ENCODE peak calls at places on chromosomes 16 and 17, in five cellular contexts. P is bronchial epithelial cell, J is tibial nerve, E is left ventricle myocardium inferior, U is esophagus squamous epithelium. K is an unnamed sample.

GRCh38 chr16:52812945-52813556 is 239.6 kb downstream of the CHD9NB start:
- DNase-seq in P (peak; percentile 75), J (no peak), E (no peak), U (no peak), K (no peak)

GRCh38 chr16:10314811-10315210 is 71.0 kb upstream of the ATF7IP2 start:
- DNase-seq in P (peak; percentile 40), J (no peak), E (no peak), U (no peak), K (no peak)

GRCh38 chr17:51540151-51540550 is 279.8 kb downstream of the UTP18 start:
- DNase-seq in P (no peak), J (no peak), E (no peak), U (no peak), K (no peak)

GRCh38 chr16:66682271-66682670 is 14.3 kb downstream of the CMTM4 start:
- DNase-seq in P (no peak), J (no peak), E (no peak), U (no peak), K (no peak)

GRCh38 chr17:921161-921560 is 58.4 kb downstream of the NXN start:
- DNase-seq in P (peak; percentile 77), J (no peak), E (no peak), U (no peak), K (no peak)

GRCh38 chr17:80751460-80752368 is 207.1 kb downstream of the RPTOR start:
- DNase-seq in P (no peak), J (no peak), E (no peak), U (no peak), K (no peak)

GRCh38 chr16:88529596-88529995 is 40.6 kb upstream of the ZC3H18 start:
- DNase-seq in P (no peak), J (no peak), E (no peak), U (no peak), K (no peak)

GRCh38 chr17:13393841-13394710 is 207.7 kb downstream of the HS3ST3A1 start:
- DNase-seq in P (peak; percentile 83), J (no peak), E (no peak), U (no peak), K (no peak)

GRCh38 chr17:4331614-4332013 is 34.9 kb downstream of the UBE2G1 start:
- DNase-seq in P (no peak), J (no peak), E (no peak), U (no peak), K (no peak)

GRCh38 chr16:4904108-4904941 is 32.6 kb downstream of the PPL start:
- DNase-seq in P (no peak), J (no peak), E (no peak), U (no peak), K (no peak)

GRCh38 chr16:16867994-16868393 is 489.1 kb downstream of the NPIPA7 start:
- DNase-seq in P (no peak), J (no peak), E (no peak), U (no peak), K (no peak)

GRCh38 chr17:13228225-13228624 is 210.4 kb upstream of the ELAC2 start:
- DNase-seq in P (no peak), J (no peak), E (no peak), U (no peak), K (no peak)

GRCh38 chr17:32520737-32521399 is 34.1 kb downstream of the CDK5R1 start:
- DNase-seq in P (no peak), J (no peak), E (no peak), U (no peak), K (no peak)

GRCh38 chr16:30984669-30985400 is at the start of gene HSD3B7:
- DNase-seq in P (peak; percentile 50), J (peak; percentile 95), E (peak; percentile 88), U (peak; percentile 24), K (peak; percentile 97)

GRCh38 chr17:54864636-54865420 is 35.8 kb upstream of the TOM1L1 start:
- DNase-seq in P (no peak), J (no peak), E (no peak), U (no peak), K (no peak)

GRCh38 chr17:67132366-67132765 is 88.0 kb downstream of the CACNG1 start:
- DNase-seq in P (no peak), J (no peak), E (no peak), U (no peak), K (no peak)

GRCh38 chr17:39197380-39198185 is at the start of gene CACNB1:
- DNase-seq in P (peak; percentile 37), J (peak; percentile 64), E (peak; percentile 82), U (no peak), K (peak; percentile 96)

GRCh38 chr17:8443756-8444155 is 8.1 kb downstream of the NDEL1 start:
- DNase-seq in P (no peak), J (no peak), E (no peak), U (no peak), K (no peak)

GRCh38 chr17:46983782-46984181 is 4.7 kb upstream of the RPRML start:
- DNase-seq in P (no peak), J (no peak), E (no peak), U (no peak), K (no peak)

GRCh38 chr16:74997042-74997491 is 1.8 kb upstream of the ZNRF1 start:
- DNase-seq in P (no peak), J (no peak), E (no peak), U (no peak), K (no peak)

GRCh38 chr16:69567031-69567680 is 1.4 kb downstream of the NFAT5 start:
- DNase-seq in P (peak; percentile 61), J (no peak), E (no peak), U (no peak), K (no peak)

GRCh38 chr17:50763716-50764450 is 3.4 kb downstream of the ANKRD40CL start:
- DNase-seq in P (no peak), J (no peak), E (no peak), U (no peak), K (no peak)

GRCh38 chr16:60031751-60032150 is 1297.6 kb upstream of the GOT2 start:
- DNase-seq in P (no peak), J (no peak), E (no peak), U (no peak), K (no peak)

GRCh38 chr17:68693896-68694295 is 92.7 kb upstream of the FAM20A start:
- DNase-seq in P (no peak), J (no peak), E (no peak), U (no peak), K (no peak)

GRCh38 chr17:79975498-79976134 is 60.1 kb downstream of the TBC1D16 start:
- DNase-seq in P (no peak), J (no peak), E (no peak), U (no peak), K (no peak)

GRCh38 chr16:11913425-11914079 is 2.2 kb downstream of the GSPT1 start:
- DNase-seq in P (peak; percentile 71), J (no peak), E (no peak), U (no peak), K (no peak)

GRCh38 chr16:72501739-72502653 is 330.0 kb upstream of the PMFBP1 start:
- DNase-seq in P (peak; percentile 67), J (peak; percentile 69), E (peak; percentile 29), U (no peak), K (no peak)

GRCh38 chr16:71439531-71439930 is 2.3 kb downstream of the TLE7 start:
- DNase-seq in P (no peak), J (no peak), E (no peak), U (no peak), K (no peak)

GRCh38 chr17:36486204-36487194 is at the start of gene ZNHIT3:
- DNase-seq in P (peak; percentile 93), J (peak; percentile 91), E (peak; percentile 91), U (peak; percentile 44), K (peak; percentile 97)

GRCh38 chr17:78072961-78073360 is 55.6 kb downstream of the TMC6 start:
- DNase-seq in P (no peak), J (no peak), E (no peak), U (no peak), K (no peak)

DNA sequence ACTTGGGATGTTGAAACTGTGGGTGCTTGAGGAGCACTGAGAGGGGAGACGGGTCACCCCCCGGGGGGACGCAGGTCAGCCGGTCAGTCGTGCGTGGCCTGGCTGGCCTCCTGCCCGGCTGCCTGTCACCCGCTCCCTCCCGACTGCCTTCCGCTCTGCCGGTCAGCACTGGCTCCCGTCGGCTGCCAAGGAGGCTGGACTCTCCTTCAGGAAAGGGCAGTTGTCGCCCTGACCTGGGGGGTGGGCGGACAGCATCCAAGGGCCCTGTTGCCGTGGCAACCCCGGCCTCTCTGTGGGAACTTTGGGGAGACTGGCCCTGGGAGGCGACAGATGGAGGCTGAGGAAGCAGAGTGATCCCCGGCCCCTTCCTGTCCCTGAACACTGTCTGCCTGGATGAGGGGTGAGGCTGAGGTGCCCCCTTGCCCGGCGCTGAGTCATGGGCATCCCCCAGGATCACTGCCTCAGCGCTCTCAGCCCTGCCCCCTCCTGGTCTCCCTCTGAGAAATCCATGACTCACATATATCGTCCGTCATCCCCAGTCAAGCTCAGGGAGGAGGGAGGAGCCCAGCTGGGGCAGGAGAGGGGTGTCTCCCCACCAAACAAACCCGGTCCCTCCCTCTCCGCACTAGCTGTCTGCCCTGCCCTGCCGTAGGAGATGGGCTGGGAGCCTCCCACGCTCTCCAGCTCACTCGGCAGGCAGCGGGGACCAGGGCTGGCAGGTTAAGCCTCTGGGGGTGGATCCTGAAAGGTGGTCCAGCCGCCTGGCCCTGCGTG is at the start of gene ADGRG1:
- DNase-seq in P (peak; percentile 96), J (peak; percentile 56), E (peak; percentile 64), U (peak; percentile 22), K (no peak)
- TF ChIP-seq CTCF in P (peak; percentile 35), J (no peak), E (peak; percentile 18), U (no peak), K (no peak)

GRCh38 chr17:19330271-19330670 is 32.3 kb downstream of the B9D1 start:
- DNase-seq in P (no peak), J (no peak), E (no peak), U (no peak), K (no peak)

GRCh38 chr17:19329839-19330238 is 32.7 kb downstream of the B9D1 start:
- DNase-seq in P (no peak), J (no peak), E (no peak), U (no peak), K (no peak)

GRCh38 chr17:19332371-19333131 is 30.0 kb downstream of the B9D1 start:
- DNase-seq in P (no peak), J (no peak), E (no peak), U (no peak), K (no peak)

GRCh38 chr17:19331553-19332245 is 30.8 kb downstream of the B9D1 start:
- DNase-seq in P (no peak), J (no peak), E (no peak), U (no peak), K (no peak)

GRCh38 chr17:19331134-19331533 is 31.4 kb downstream of the B9D1 start:
- DNase-seq in P (peak; percentile 41), J (no peak), E (no peak), U (no peak), K (no peak)
- TF ChIP-seq CTCF in P (no peak), J (no peak), E (no peak), U (no peak), K (no peak)

GRCh38 chr16:62079236-62079635 is 43.0 kb upstream of the CDH8 start:
- DNase-seq in P (no peak), J (no peak), E (no peak), U (no peak), K (no peak)

GRCh38 chr16:62077998-62078397 is 41.8 kb upstream of the CDH8 start:
- DNase-seq in P (peak; percentile 0), J (no peak), E (no peak), U (no peak), K (no peak)
- TF ChIP-seq CTCF in P (no peak), J (no peak), E (no peak), U (no peak), K (no peak)

DNA sequence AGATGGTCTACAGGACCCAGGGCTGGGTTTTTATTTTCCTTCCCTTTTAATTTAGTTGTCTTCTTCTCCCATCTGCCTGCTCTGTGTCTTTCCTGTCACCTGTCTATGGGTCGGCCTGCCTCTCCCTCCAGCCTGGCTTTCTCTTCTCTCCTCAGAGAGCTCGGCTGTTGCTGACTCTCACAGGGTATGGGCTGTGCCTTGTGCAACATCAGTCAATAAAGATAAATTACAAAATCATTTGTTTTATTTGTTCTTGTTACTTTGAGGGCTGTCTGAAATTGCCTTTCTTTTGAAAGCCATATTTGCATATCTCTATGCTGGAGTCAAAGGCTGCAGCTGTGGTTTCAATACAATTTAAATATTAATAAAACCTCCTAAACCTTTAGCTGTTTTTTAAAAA is 15.6 kb downstream of the RND2 start:
- DNase-seq in P (no peak), J (no peak), E (no peak), U (no peak), K (no peak)
- TF ChIP-seq CTCF in P (no peak), J (no peak), E (no peak), U (no peak), K (no peak)

K was measured in D721Med.